ENCODE peak calls at places on chromosomes 16 and 17, in eight cellular contexts. V is anterior cingulate cortex, S is sigmoid colon, G is brain microvascular endothelial cell, Z is RPMI7951, H is fibroblast of the conjunctiva, I is uterus, W is NCI-H1436. E is an unnamed sample.

GRCh38 chr16:1496464-1496863 is 3.3 kb downstream of the TELO2 start:
- DNase-seq in H (no peak), W (no peak), V (no peak), Z (no peak), I (no peak), G (no peak), S (no peak), E (no peak)

GRCh38 chr17:8055851-8056231 is 17.0 kb downstream of the ALOX15B start:
- DNase-seq in I (no peak), G (no peak), Z (no peak), V (no peak), H (no peak), W (no peak), S (peak; percentile 37), E (no peak)

GRCh38 chr17:45413498-45413923 is 19.2 kb downstream of the ARHGAP27 start:
- DNase-seq in I (no peak), Z (no peak), H (no peak), W (no peak), V (no peak), G (no peak), S (peak; percentile 79), E (peak; percentile 31)

GRCh38 chr16:13779676-13780075 is 140.3 kb upstream of the ERCC4 start:
- DNase-seq in W (no peak), H (no peak), V (no peak), S (no peak), I (no peak), Z (peak; percentile 68), G (no peak), E (no peak)

GRCh38 chr17:82449883-82450356 is 632 bp downstream of the CYBC1 start:
- DNase-seq in Z (no peak), W (no peak), H (no peak), G (no peak), I (no peak), V (no peak), S (no peak), E (no peak)

GRCh38 chr16:71351558-71351901 is 7.0 kb upstream of the CALB2 start:
- DNase-seq in H (no peak), G (no peak), V (no peak), Z (no peak), W (no peak), I (no peak), S (no peak), E (no peak)

GRCh38 chr17:68200689-68201424 is 47.0 kb upstream of the AMZ2 start:
- DNase-seq in V (peak; percentile 43), S (peak; percentile 86), H (peak; percentile 41), G (peak; percentile 54), I (peak; percentile 76), W (peak; percentile 57), Z (peak; percentile 56), E (peak; percentile 74)

GRCh38 chr16:88318091-88318494 is 64.7 kb upstream of the ZNF469 start:
- DNase-seq in G (no peak), S (no peak), W (no peak), I (no peak), H (no peak), V (no peak), Z (no peak), E (no peak)

GRCh38 chr16:25950586-25951201 is 258.9 kb downstream of the HS3ST4 start:
- DNase-seq in Z (no peak), S (no peak), I (no peak), H (no peak), G (no peak), W (no peak), V (no peak), E (no peak)

GRCh38 chr17:75511610-75512575 is 3.4 kb downstream of the CASKIN2 start:
- DNase-seq in I (no peak), V (no peak), S (no peak), H (no peak), G (no peak), Z (no peak), W (no peak), E (peak; percentile 74)

GRCh38 chr17:38898291-38898679 is 27.1 kb upstream of the LASP1NB start:
- DNase-seq in H (no peak), S (no peak), I (no peak), W (no peak), G (no peak), Z (no peak), V (no peak), E (no peak)

GRCh38 chr16:11307639-11308492 is 26.7 kb upstream of the PRM1 start:
- DNase-seq in G (no peak), H (no peak), S (no peak), V (no peak), W (no peak), Z (no peak), I (no peak), E (no peak)

GRCh38 chr16:85293899-85294642 is 181.8 kb upstream of the CIBAR2 start:
- DNase-seq in G (no peak), S (no peak), W (peak; percentile 48), V (no peak), Z (no peak), I (no peak), H (no peak), E (no peak)

GRCh38 chr16:67965668-67966548 is 2.5 kb downstream of the SLC12A4 start:
- DNase-seq in W (no peak), Z (no peak), V (no peak), I (no peak), S (no peak), H (no peak), G (no peak), E (no peak)

GRCh38 chr17:79581306-79581932 is 29.4 kb downstream of the RBFOX3 start:
- DNase-seq in V (no peak), G (no peak), W (no peak), H (no peak), S (no peak), Z (peak; percentile 59), I (no peak), E (no peak)

GRCh38 chr17:47801176-47801765 is 20.3 kb downstream of the OSBPL7 start:
- DNase-seq in Z (no peak), H (no peak), S (no peak), G (no peak), W (no peak), V (no peak), I (no peak), E (no peak)